ENCODE peak calls at places on chromosome 2, in four cellular contexts. One of them, this sample, is unnamed.

GRCh38 chr2:237148624-237149023 is 62.9 kb downstream of the COPS8 start:
- DNase-seq in COR-L47: no peak
- DNase-seq in epithelial cell of esophagus: no peak
- DNase-seq in AG20443: no peak
- DNase-seq in this sample: no peak

GRCh38 chr2:173354601-173355131 is at the start of gene CDCA7:
- DNase-seq in COR-L47: peak
- DNase-seq in epithelial cell of esophagus: peak
- DNase-seq in AG20443: peak
- DNase-seq in this sample: peak

GRCh38 chr2:11332596-11332995 is 11.8 kb downstream of the ROCK2 start:
- DNase-seq in COR-L47: no peak
- DNase-seq in epithelial cell of esophagus: no peak
- DNase-seq in AG20443: no peak
- DNase-seq in this sample: no peak

GRCh38 chr2:166632616-166633015 is 138.6 kb upstream of the SCN7A start:
- DNase-seq in COR-L47: peak
- DNase-seq in epithelial cell of esophagus: peak
- DNase-seq in AG20443: no peak
- DNase-seq in this sample: peak

GRCh38 chr2:205161156-205161555 is 521.1 kb upstream of the NRP2 start:
- DNase-seq in COR-L47: no peak
- DNase-seq in epithelial cell of esophagus: no peak
- DNase-seq in AG20443: no peak
- DNase-seq in this sample: no peak

GRCh38 chr2:127649100-127649611 is 3.2 kb downstream of the GPR17 start:
- DNase-seq in COR-L47: no peak
- DNase-seq in epithelial cell of esophagus: no peak
- DNase-seq in AG20443: no peak
- DNase-seq in this sample: no peak

GRCh38 chr2:122167561-122167960 is 412.1 kb downstream of the TSN start:
- DNase-seq in COR-L47: no peak
- DNase-seq in epithelial cell of esophagus: no peak
- DNase-seq in AG20443: no peak
- DNase-seq in this sample: peak

GRCh38 chr2:15747698-15748471 is 156.2 kb downstream of the DDX1 start:
- DNase-seq in COR-L47: no peak
- DNase-seq in epithelial cell of esophagus: no peak
- DNase-seq in AG20443: no peak
- DNase-seq in this sample: no peak

GRCh38 chr2:200905618-200906296 is 16.6 kb downstream of the NIF3L1 start:
- DNase-seq in COR-L47: peak
- DNase-seq in epithelial cell of esophagus: peak
- DNase-seq in AG20443: peak
- DNase-seq in this sample: peak

GRCh38 chr2:146927080-146927714 is 917.6 kb upstream of the ACVR2A start:
- DNase-seq in COR-L47: peak
- DNase-seq in epithelial cell of esophagus: peak
- DNase-seq in AG20443: peak
- DNase-seq in this sample: peak

This sample was measured in kidney tubule cell.